ENCODE peak calls at places on chromosomes 12 and 14, in six cellular contexts. One of them, this sample, is unnamed.
A peak's percentile ranks its signal among the peaks of the same experiment; 100 is the strongest.

GRCh38 chr14:85090681-85091080 is 439.3 kb upstream of the FLRT2 start:
- DNase-seq in cardiac muscle cell: no peak
- DNase-seq in pancreas: no peak
- DNase-seq in lower lobe of right lung: no peak
- DNase-seq in BE2C: no peak
- DNase-seq in lung: no peak
- DNase-seq in this sample: no peak

GRCh38 chr12:9906888-9907287 is 25.3 kb downstream of the CLEC2A start:
- DNase-seq in cardiac muscle cell: no peak
- DNase-seq in pancreas: no peak
- DNase-seq in lower lobe of right lung: no peak
- DNase-seq in BE2C: no peak
- DNase-seq in lung: no peak
- DNase-seq in this sample: no peak

GRCh38 chr14:88470542-88471440 is 84.0 kb downstream of the PTPN21 start:
- DNase-seq in cardiac muscle cell: peak; percentile 9
- DNase-seq in pancreas: no peak
- DNase-seq in lower lobe of right lung: no peak
- DNase-seq in BE2C: no peak
- DNase-seq in lung: no peak
- DNase-seq in this sample: no peak

GRCh38 chr12:62799126-62799736 is 135.7 kb downstream of the PPM1H start:
- DNase-seq in cardiac muscle cell: peak; percentile 87
- DNase-seq in pancreas: no peak
- DNase-seq in lower lobe of right lung: no peak
- DNase-seq in BE2C: peak; percentile 75
- DNase-seq in lung: peak; percentile 62
- DNase-seq in this sample: peak; percentile 87

GRCh38 chr14:60183138-60183537 is 17.9 kb upstream of the DHRS7 start:
- DNase-seq in cardiac muscle cell: no peak
- DNase-seq in pancreas: no peak
- DNase-seq in lower lobe of right lung: no peak
- DNase-seq in BE2C: no peak
- DNase-seq in lung: no peak
- DNase-seq in this sample: no peak

GRCh38 chr14:81062816-81063215 is 107.4 kb downstream of the TSHR start:
- DNase-seq in cardiac muscle cell: no peak
- DNase-seq in pancreas: no peak
- DNase-seq in lower lobe of right lung: no peak
- DNase-seq in BE2C: peak; percentile 20
- DNase-seq in lung: no peak
- DNase-seq in this sample: no peak

GRCh38 chr12:107564946-107565345 is 120.7 kb upstream of the PWP1 start:
- DNase-seq in cardiac muscle cell: no peak
- DNase-seq in pancreas: no peak
- DNase-seq in lower lobe of right lung: no peak
- DNase-seq in BE2C: peak; percentile 47
- DNase-seq in lung: no peak
- DNase-seq in this sample: peak; percentile 12

GRCh38 chr12:94263011-94263786 is 114.8 kb downstream of the PLXNC1 start:
- DNase-seq in cardiac muscle cell: no peak
- DNase-seq in pancreas: no peak
- DNase-seq in lower lobe of right lung: no peak
- DNase-seq in BE2C: peak; percentile 46
- DNase-seq in lung: no peak
- DNase-seq in this sample: peak; percentile 38

GRCh38 chr14:65032319-65032718 is 45.6 kb downstream of the FNTB start:
- DNase-seq in cardiac muscle cell: no peak
- DNase-seq in pancreas: no peak
- DNase-seq in lower lobe of right lung: no peak
- DNase-seq in BE2C: no peak
- DNase-seq in lung: no peak
- DNase-seq in this sample: no peak

GRCh38 chr12:94560416-94561221 is 89.7 kb downstream of the TMCC3 start:
- DNase-seq in cardiac muscle cell: peak; percentile 31
- DNase-seq in pancreas: no peak
- DNase-seq in lower lobe of right lung: no peak
- DNase-seq in BE2C: no peak
- DNase-seq in lung: no peak
- DNase-seq in this sample: peak; percentile 71

GRCh38 chr14:61573321-61573720 is 122.0 kb upstream of the HIF1A start:
- DNase-seq in cardiac muscle cell: no peak
- DNase-seq in pancreas: no peak
- DNase-seq in lower lobe of right lung: no peak
- DNase-seq in BE2C: no peak
- DNase-seq in lung: no peak
- DNase-seq in this sample: no peak

GRCh38 chr14:61927521-61927920 is 165.3 kb downstream of the SNAPC1 start:
- DNase-seq in cardiac muscle cell: peak; percentile 4
- DNase-seq in pancreas: no peak
- DNase-seq in lower lobe of right lung: no peak
- DNase-seq in BE2C: no peak
- DNase-seq in lung: no peak
- DNase-seq in this sample: no peak

GRCh38 chr14:60722163-60722835 is 1.9 kb downstream of the SIX4 start:
- DNase-seq in cardiac muscle cell: peak; percentile 52
- DNase-seq in pancreas: peak; percentile 75
- DNase-seq in lower lobe of right lung: peak; percentile 47
- DNase-seq in BE2C: peak; percentile 43
- DNase-seq in lung: peak; percentile 31
- DNase-seq in this sample: no peak

GRCh38 chr14:85175556-85175955 is 354.4 kb upstream of the FLRT2 start:
- DNase-seq in cardiac muscle cell: peak; percentile 30
- DNase-seq in pancreas: no peak
- DNase-seq in lower lobe of right lung: no peak
- DNase-seq in BE2C: no peak
- DNase-seq in lung: no peak
- DNase-seq in this sample: no peak

GRCh38 chr12:946656-947055 is 2.8 kb downstream of the RAD52 start:
- DNase-seq in cardiac muscle cell: peak; percentile 37
- DNase-seq in pancreas: no peak
- DNase-seq in lower lobe of right lung: no peak
- DNase-seq in BE2C: no peak
- DNase-seq in lung: no peak
- DNase-seq in this sample: no peak

GRCh38 chr14:101464310-101464983 is 96.8 kb upstream of the DIO3 start:
- DNase-seq in cardiac muscle cell: no peak
- DNase-seq in pancreas: peak; percentile 49
- DNase-seq in lower lobe of right lung: no peak
- DNase-seq in BE2C: no peak
- DNase-seq in lung: no peak
- DNase-seq in this sample: no peak

GRCh38 chr12:53336137-53336785 is at the start of gene SP7:
- DNase-seq in cardiac muscle cell: no peak
- DNase-seq in pancreas: no peak
- DNase-seq in lower lobe of right lung: no peak
- DNase-seq in BE2C: peak; percentile 43
- DNase-seq in lung: no peak
- DNase-seq in this sample: no peak

GRCh38 chr12:132660047-132660446 is 27.1 kb downstream of the POLE start:
- DNase-seq in cardiac muscle cell: no peak
- DNase-seq in pancreas: no peak
- DNase-seq in lower lobe of right lung: no peak
- DNase-seq in BE2C: no peak
- DNase-seq in lung: no peak
- DNase-seq in this sample: no peak

GRCh38 chr14:95833429-95833828 is 43.2 kb upstream of the TUNAR start:
- DNase-seq in cardiac muscle cell: no peak
- DNase-seq in pancreas: no peak
- DNase-seq in lower lobe of right lung: no peak
- DNase-seq in BE2C: peak; percentile 49
- DNase-seq in lung: no peak
- DNase-seq in this sample: no peak

GRCh38 chr12:28222081-28222700 is 31.9 kb downstream of the CCDC91 start:
- DNase-seq in cardiac muscle cell: no peak
- DNase-seq in pancreas: no peak
- DNase-seq in lower lobe of right lung: no peak
- DNase-seq in BE2C: no peak
- DNase-seq in lung: no peak
- DNase-seq in this sample: peak; percentile 36

GRCh38 chr14:27181304-27181703 is 583.5 kb upstream of the NOVA1 start:
- DNase-seq in cardiac muscle cell: no peak
- DNase-seq in pancreas: no peak
- DNase-seq in lower lobe of right lung: no peak
- DNase-seq in BE2C: peak; percentile 8
- DNase-seq in lung: no peak
- DNase-seq in this sample: no peak

GRCh38 chr14:58784946-58785345 is 147.2 kb downstream of the DACT1 start:
- DNase-seq in cardiac muscle cell: no peak
- DNase-seq in pancreas: no peak
- DNase-seq in lower lobe of right lung: no peak
- DNase-seq in BE2C: no peak
- DNase-seq in lung: no peak
- DNase-seq in this sample: no peak

GRCh38 chr12:6464531-6464930 is 5.9 kb downstream of the VAMP1 start:
- DNase-seq in cardiac muscle cell: no peak
- DNase-seq in pancreas: no peak
- DNase-seq in lower lobe of right lung: no peak
- DNase-seq in BE2C: no peak
- DNase-seq in lung: no peak
- DNase-seq in this sample: no peak

GRCh38 chr12:2494490-2495192 is 300.1 kb upstream of the FKBP4 start:
- DNase-seq in cardiac muscle cell: peak; percentile 82
- DNase-seq in pancreas: no peak
- DNase-seq in lower lobe of right lung: no peak
- DNase-seq in BE2C: no peak
- DNase-seq in lung: no peak
- DNase-seq in this sample: no peak
- H3K4me1 ChIP-seq in cardiac muscle cell: no peaks in the 10 kb centered on the region
- H3K4me1 ChIP-seq in pancreas: no peaks in the 10 kb centered on the region
- H3K4me1 ChIP-seq in lower lobe of right lung: peaks cover 32% of the 10 kb centered on the region
- H3K4me1 ChIP-seq in BE2C: no peaks in the 10 kb centered on the region
- H3K4me1 ChIP-seq in lung: peaks cover 13% of the 10 kb centered on the region
- H3K4me1 ChIP-seq in this sample: peaks cover 26% of the 10 kb centered on the region

DNA sequence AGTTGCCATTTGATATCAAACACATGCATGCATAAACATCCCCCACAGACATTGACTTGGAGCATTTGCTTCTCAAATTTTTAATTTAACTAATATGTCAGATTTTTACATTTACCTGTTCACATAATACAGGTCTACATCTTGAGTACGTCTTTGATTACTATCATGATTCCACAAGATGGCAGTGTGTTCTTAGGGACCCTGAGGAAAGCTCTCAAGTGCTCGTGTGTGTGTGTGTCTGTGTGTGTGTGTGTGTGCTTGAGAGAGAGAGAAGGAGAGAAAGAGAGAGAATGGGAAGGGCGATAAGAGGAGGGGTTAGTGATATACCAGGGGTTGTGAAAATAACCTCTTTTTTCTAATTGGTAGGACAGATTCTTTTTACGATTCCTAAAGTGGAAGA is 167.1 kb upstream of the OR4E1 start:
- DNase-seq in cardiac muscle cell: no peak
- DNase-seq in pancreas: no peak
- DNase-seq in lower lobe of right lung: no peak
- DNase-seq in BE2C: no peak
- DNase-seq in lung: no peak
- DNase-seq in this sample: no peak
- TF ChIP-seq CTCF in cardiac muscle cell: no peak
- TF ChIP-seq CTCF in pancreas: no peak
- TF ChIP-seq CTCF in lower lobe of right lung: no peak
- TF ChIP-seq CTCF in BE2C: no peak
- TF ChIP-seq CTCF in lung: no peak
- TF ChIP-seq CTCF in this sample: no peak

DNA sequence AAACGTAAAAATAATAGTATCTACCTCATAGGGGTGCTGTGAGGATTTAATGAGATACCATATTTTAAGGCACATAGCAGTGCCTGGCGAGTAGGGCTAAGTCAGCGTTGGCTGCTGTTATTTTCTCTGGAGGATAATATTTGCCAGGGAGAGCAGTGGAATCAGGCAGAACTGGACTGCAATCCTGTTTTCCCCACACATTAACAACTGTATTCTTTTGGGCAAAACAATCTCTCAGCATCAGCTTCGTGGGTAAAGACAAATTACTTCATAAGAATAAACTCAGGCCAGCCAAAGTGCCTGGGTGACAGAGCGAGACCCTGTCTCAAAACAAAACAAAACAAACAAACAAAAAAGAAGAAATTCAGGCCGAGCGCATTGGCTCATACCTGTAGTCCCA is 29.7 kb upstream of the ATP2A2 start:
- DNase-seq in cardiac muscle cell: no peak
- DNase-seq in pancreas: no peak
- DNase-seq in lower lobe of right lung: no peak
- DNase-seq in BE2C: no peak
- DNase-seq in lung: no peak
- DNase-seq in this sample: no peak
- H3K4me1 ChIP-seq in cardiac muscle cell: peaks cover 56% of the 10 kb centered on the region
- H3K4me1 ChIP-seq in pancreas: peaks cover 28% of the 10 kb centered on the region
- H3K4me1 ChIP-seq in lower lobe of right lung: peaks cover 31% of the 10 kb centered on the region
- H3K4me1 ChIP-seq in BE2C: peaks cover 11% of the 10 kb centered on the region
- H3K4me1 ChIP-seq in lung: peaks cover 9% of the 10 kb centered on the region
- H3K4me1 ChIP-seq in this sample: peaks cover 28% of the 10 kb centered on the region

GRCh38 chr12:124653169-124653931 is 85.9 kb upstream of the NCOR2 start:
- DNase-seq in cardiac muscle cell: peak; percentile 45
- DNase-seq in pancreas: no peak
- DNase-seq in lower lobe of right lung: no peak
- DNase-seq in BE2C: no peak
- DNase-seq in lung: no peak
- DNase-seq in this sample: no peak

GRCh38 chr12:124656214-124656516 is 88.8 kb upstream of the NCOR2 start:
- DNase-seq in cardiac muscle cell: no peak
- DNase-seq in pancreas: no peak
- DNase-seq in lower lobe of right lung: no peak
- DNase-seq in BE2C: no peak
- DNase-seq in lung: no peak
- DNase-seq in this sample: no peak

GRCh38 chr12:124656947-124657434 is 89.6 kb upstream of the NCOR2 start:
- DNase-seq in cardiac muscle cell: no peak
- DNase-seq in pancreas: no peak
- DNase-seq in lower lobe of right lung: no peak
- DNase-seq in BE2C: no peak
- DNase-seq in lung: no peak
- DNase-seq in this sample: no peak

GRCh38 chr12:124654666-124655316 is 87.4 kb upstream of the NCOR2 start:
- DNase-seq in cardiac muscle cell: no peak
- DNase-seq in pancreas: peak; percentile 82
- DNase-seq in lower lobe of right lung: no peak
- DNase-seq in BE2C: peak; percentile 76
- DNase-seq in lung: peak; percentile 64
- DNase-seq in this sample: peak; percentile 71

GRCh38 chr12:124655317-124656213 is 88.2 kb upstream of the NCOR2 start:
- DNase-seq in cardiac muscle cell: peak; percentile 98
- DNase-seq in pancreas: no peak
- DNase-seq in lower lobe of right lung: no peak
- DNase-seq in BE2C: peak; percentile 72
- DNase-seq in lung: peak; percentile 61
- DNase-seq in this sample: peak; percentile 64
- TF ChIP-seq CTCF in cardiac muscle cell: no peak
- TF ChIP-seq CTCF in pancreas: no peak
- TF ChIP-seq CTCF in lower lobe of right lung: no peak
- TF ChIP-seq CTCF in BE2C: no peak
- TF ChIP-seq CTCF in lung: no peak
- TF ChIP-seq CTCF in this sample: no peak

This sample was measured in mucosa of descending colon.